ENCODE peak calls at places on chromosome 12, in six cellular contexts. F is A549, K is IMR-90, L is HCT116, H is SK-N-SH, E is K562. X is an unnamed sample.

GRCh38 chr12:114355389-114356088 is 50.4 kb downstream of the TBX5 start:
- DNase-seq in F (no peak), K (no peak), L (peak; percentile 7), H (peak; percentile 19), E (no peak), X (peak; percentile 87)

GRCh38 chr12:112927925-112928324 is 10.3 kb upstream of the OAS3 start:
- DNase-seq in F (no peak), K (no peak), L (no peak), H (no peak), E (no peak), X (peak; percentile 2)

GRCh38 chr12:2336409-2336829 is 283.6 kb downstream of the CACNA1C start:
- DNase-seq in F (no peak), K (peak; percentile 97), L (peak; percentile 75), H (no peak), E (peak; percentile 9), X (no peak)

GRCh38 chr12:39420043-39420442 is 22.9 kb downstream of the KIF21A start:
- DNase-seq in F (no peak), K (no peak), L (no peak), H (no peak), E (no peak), X (no peak)

GRCh38 chr12:50825372-50825838 is 17.3 kb upstream of the TMPRSS12 start:
- DNase-seq in F (peak; percentile 25), K (peak; percentile 83), L (peak; percentile 43), H (peak; percentile 36), E (peak; percentile 20), X (no peak)

GRCh38 chr12:94750891-94751290 is 100.5 kb upstream of the TMCC3 start:
- DNase-seq in F (no peak), K (no peak), L (no peak), H (no peak), E (no peak), X (no peak)

GRCh38 chr12:5377997-5378596 is 53.8 kb upstream of the NTF3 start:
- DNase-seq in F (no peak), K (no peak), L (no peak), H (no peak), E (no peak), X (no peak)

GRCh38 chr12:24034160-24034559 is 84.7 kb upstream of the SOX5 start:
- DNase-seq in F (no peak), K (peak; percentile 11), L (no peak), H (peak; percentile 41), E (no peak), X (no peak)

GRCh38 chr12:6199531-6200265 is 502 bp upstream of the CD9 start:
- DNase-seq in F (no peak), K (no peak), L (no peak), H (no peak), E (no peak), X (no peak)

GRCh38 chr12:118467576-118467975 is 91.2 kb downstream of the SUDS3 start:
- DNase-seq in F (no peak), K (no peak), L (no peak), H (no peak), E (no peak), X (no peak)
- TF ChIP-seq RAD21 in F (no peak), K (no peak), L (no peak), H (no peak), E (no peak), X (no peak)

GRCh38 chr12:65602579-65603295 is 221.5 kb upstream of the HMGA2 start:
- DNase-seq in F (peak; percentile 87), K (peak; percentile 97), L (peak; percentile 94), H (peak; percentile 35), E (peak; percentile 67), X (peak; percentile 70)
- TF ChIP-seq RAD21 in F (peak; percentile 97), K (peak; percentile 93), L (peak; percentile 93), H (peak; percentile 60), E (peak; percentile 67), X (peak; percentile 84)

GRCh38 chr12:110279976-110280783 is 867 bp upstream of the ATP2A2 start:
- DNase-seq in F (peak; percentile 72), K (peak; percentile 33), L (no peak), H (peak; percentile 76), E (peak; percentile 70), X (no peak)

GRCh38 chr12:110282956-110283817 is 2.1 kb downstream of the ATP2A2 start:
- DNase-seq in F (no peak), K (no peak), L (no peak), H (no peak), E (no peak), X (no peak)

GRCh38 chr12:110282343-110282860 is 1.4 kb downstream of the ATP2A2 start:
- DNase-seq in F (no peak), K (no peak), L (no peak), H (no peak), E (no peak), X (no peak)

GRCh38 chr12:110280784-110281548 is at the start of gene ATP2A2:
- DNase-seq in F (peak; percentile 85), K (peak; percentile 85), L (peak; percentile 63), H (peak; percentile 98), E (peak; percentile 95), X (no peak)

DNA sequence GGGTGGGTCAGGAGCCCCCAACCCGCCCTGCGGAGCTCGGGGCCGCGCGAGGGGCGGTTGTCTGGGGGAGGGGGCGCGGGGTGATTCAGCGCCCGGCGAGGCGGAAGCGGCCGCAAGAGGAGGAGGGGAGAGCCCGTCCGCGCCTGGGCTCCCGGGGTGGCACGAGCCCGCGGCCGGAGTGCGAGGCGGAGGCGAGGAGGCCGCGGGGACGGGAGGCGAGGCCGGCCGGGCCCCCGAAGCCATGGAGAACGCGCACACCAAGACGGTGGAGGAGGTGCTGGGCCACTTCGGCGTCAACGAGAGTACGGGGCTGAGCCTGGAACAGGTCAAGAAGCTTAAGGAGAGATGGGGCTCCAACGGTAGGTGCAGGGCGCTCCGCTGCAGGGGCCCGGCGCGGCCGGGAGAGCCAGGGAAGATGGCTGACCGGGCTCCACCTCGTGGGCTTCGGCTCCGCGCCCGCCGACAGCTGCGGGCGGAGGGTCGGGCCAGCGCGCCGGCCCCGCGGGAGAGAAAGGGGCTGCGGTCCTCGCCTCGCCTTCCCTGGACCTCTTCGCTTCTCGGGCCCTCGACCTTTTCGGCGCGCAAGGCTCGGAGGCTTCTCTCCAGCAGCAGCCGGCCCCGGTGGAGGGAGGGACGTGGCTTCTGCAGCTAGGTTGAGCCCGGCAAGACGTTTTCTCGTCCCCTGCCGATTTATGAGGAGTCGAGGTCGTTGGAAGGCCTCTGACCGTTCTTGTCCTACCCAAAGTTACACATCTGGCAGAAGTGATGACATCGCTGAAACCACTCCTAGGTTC is 699 bp downstream of the ATP2A2 start:
- DNase-seq in F (peak; percentile 54), K (peak; percentile 55), L (no peak), H (peak; percentile 92), E (no peak), X (no peak)
- TF ChIP-seq RAD21 in F (no peak), K (peak; percentile 2), L (no peak), H (no peak), E (no peak), X (no peak)

GRCh38 chr12:100608776-100609175 is 35.3 kb downstream of the GAS2L3 start:
- DNase-seq in F (no peak), K (no peak), L (no peak), H (no peak), E (no peak), X (no peak)
- TF ChIP-seq RAD21 in F (no peak), K (no peak), L (no peak), H (no peak), E (no peak), X (no peak)

X was measured in H1.